ENCODE peak calls at places on chromosomes 4 and X, in four cellular contexts. One of them, this sample, is unnamed.

GRCh38 chr4:126752702-126753101 is 880.1 kb upstream of the INTU start:
- DNase-seq in spleen: no peak
- DNase-seq in CD4-positive, alpha-beta T cell: no peak
- DNase-seq in activated T-cell treated with anti-CD3 and anti-CD28 coated beads, Interleukin-2, amount 50 U/mL, for 1 hour: no peak
- DNase-seq in this sample: no peak

GRCh38 chr4:84920591-84920990 is 45.9 kb downstream of the WDFY3 start:
- DNase-seq in spleen: no peak
- DNase-seq in CD4-positive, alpha-beta T cell: no peak
- DNase-seq in activated T-cell treated with anti-CD3 and anti-CD28 coated beads, Interleukin-2, amount 50 U/mL, for 1 hour: no peak
- DNase-seq in this sample: no peak

GRCh38 chrX:39667746-39668507 is 429.8 kb downstream of the BCOR start:
- DNase-seq in spleen: no peak
- DNase-seq in CD4-positive, alpha-beta T cell: no peak
- DNase-seq in activated T-cell treated with anti-CD3 and anti-CD28 coated beads, Interleukin-2, amount 50 U/mL, for 1 hour: no peak
- DNase-seq in this sample: no peak

GRCh38 chr4:6263541-6264540 is 5.8 kb upstream of the WFS1 start:
- DNase-seq in spleen: peak
- DNase-seq in CD4-positive, alpha-beta T cell: no peak
- DNase-seq in activated T-cell treated with anti-CD3 and anti-CD28 coated beads, Interleukin-2, amount 50 U/mL, for 1 hour: peak
- DNase-seq in this sample: no peak

GRCh38 chr4:162422312-162422711 is 258.5 kb upstream of the FSTL5 start:
- DNase-seq in spleen: no peak
- DNase-seq in CD4-positive, alpha-beta T cell: no peak
- DNase-seq in activated T-cell treated with anti-CD3 and anti-CD28 coated beads, Interleukin-2, amount 50 U/mL, for 1 hour: no peak
- DNase-seq in this sample: no peak

GRCh38 chr4:41632481-41633073 is 94.6 kb downstream of the LIMCH1 start:
- DNase-seq in spleen: no peak
- DNase-seq in CD4-positive, alpha-beta T cell: no peak
- DNase-seq in activated T-cell treated with anti-CD3 and anti-CD28 coated beads, Interleukin-2, amount 50 U/mL, for 1 hour: no peak
- DNase-seq in this sample: no peak

GRCh38 chr4:112330921-112331320 is 33.8 kb downstream of the ALPK1 start:
- DNase-seq in spleen: no peak
- DNase-seq in CD4-positive, alpha-beta T cell: no peak
- DNase-seq in activated T-cell treated with anti-CD3 and anti-CD28 coated beads, Interleukin-2, amount 50 U/mL, for 1 hour: no peak
- DNase-seq in this sample: no peak

GRCh38 chrX:12949205-12949926 is 25.5 kb upstream of the TMSB4X start:
- DNase-seq in spleen: no peak
- DNase-seq in CD4-positive, alpha-beta T cell: no peak
- DNase-seq in activated T-cell treated with anti-CD3 and anti-CD28 coated beads, Interleukin-2, amount 50 U/mL, for 1 hour: no peak
- DNase-seq in this sample: no peak

GRCh38 chr4:94758141-94758699 is 465 bp downstream of the BMPR1B start:
- DNase-seq in spleen: peak
- DNase-seq in CD4-positive, alpha-beta T cell: no peak
- DNase-seq in activated T-cell treated with anti-CD3 and anti-CD28 coated beads, Interleukin-2, amount 50 U/mL, for 1 hour: no peak
- DNase-seq in this sample: peak

GRCh38 chrX:71493111-71493613 is 39.7 kb upstream of the OGT start:
- DNase-seq in spleen: no peak
- DNase-seq in CD4-positive, alpha-beta T cell: no peak
- DNase-seq in activated T-cell treated with anti-CD3 and anti-CD28 coated beads, Interleukin-2, amount 50 U/mL, for 1 hour: peak
- DNase-seq in this sample: no peak

GRCh38 chr4:184959309-184959708 is 59.0 kb upstream of the HELT start:
- DNase-seq in spleen: no peak
- DNase-seq in CD4-positive, alpha-beta T cell: no peak
- DNase-seq in activated T-cell treated with anti-CD3 and anti-CD28 coated beads, Interleukin-2, amount 50 U/mL, for 1 hour: no peak
- DNase-seq in this sample: no peak

GRCh38 chr4:2042947-2043395 is 16.2 kb upstream of the NAT8L start:
- DNase-seq in spleen: no peak
- DNase-seq in CD4-positive, alpha-beta T cell: no peak
- DNase-seq in activated T-cell treated with anti-CD3 and anti-CD28 coated beads, Interleukin-2, amount 50 U/mL, for 1 hour: no peak
- DNase-seq in this sample: no peak

GRCh38 chrX:66919280-66919832 is 280.5 kb upstream of the EDA2R start:
- DNase-seq in spleen: no peak
- DNase-seq in CD4-positive, alpha-beta T cell: no peak
- DNase-seq in activated T-cell treated with anti-CD3 and anti-CD28 coated beads, Interleukin-2, amount 50 U/mL, for 1 hour: no peak
- DNase-seq in this sample: no peak

GRCh38 chrX:10722804-10723364 is 102.5 kb upstream of the MID1 start:
- DNase-seq in spleen: no peak
- DNase-seq in CD4-positive, alpha-beta T cell: no peak
- DNase-seq in activated T-cell treated with anti-CD3 and anti-CD28 coated beads, Interleukin-2, amount 50 U/mL, for 1 hour: no peak
- DNase-seq in this sample: peak

GRCh38 chr4:168584321-168584771 is 87.5 kb downstream of the PALLD start:
- DNase-seq in spleen: no peak
- DNase-seq in CD4-positive, alpha-beta T cell: no peak
- DNase-seq in activated T-cell treated with anti-CD3 and anti-CD28 coated beads, Interleukin-2, amount 50 U/mL, for 1 hour: no peak
- DNase-seq in this sample: no peak

GRCh38 chr4:147335183-147335582 is 145.7 kb upstream of the EDNRA start:
- DNase-seq in spleen: no peak
- DNase-seq in CD4-positive, alpha-beta T cell: no peak
- DNase-seq in activated T-cell treated with anti-CD3 and anti-CD28 coated beads, Interleukin-2, amount 50 U/mL, for 1 hour: no peak
- DNase-seq in this sample: no peak

GRCh38 chr4:7571001-7571400 is 136.3 kb upstream of the PSAPL1 start:
- DNase-seq in spleen: no peak
- DNase-seq in CD4-positive, alpha-beta T cell: no peak
- DNase-seq in activated T-cell treated with anti-CD3 and anti-CD28 coated beads, Interleukin-2, amount 50 U/mL, for 1 hour: no peak
- DNase-seq in this sample: no peak

GRCh38 chrX:331145-331771 is 12.7 kb upstream of the GTPBP6 start:
- DNase-seq in spleen: peak
- DNase-seq in CD4-positive, alpha-beta T cell: no peak
- DNase-seq in activated T-cell treated with anti-CD3 and anti-CD28 coated beads, Interleukin-2, amount 50 U/mL, for 1 hour: no peak
- DNase-seq in this sample: peak

GRCh38 chr4:142549248-142549647 is 296.9 kb downstream of the INPP4B start:
- DNase-seq in spleen: no peak
- DNase-seq in CD4-positive, alpha-beta T cell: no peak
- DNase-seq in activated T-cell treated with anti-CD3 and anti-CD28 coated beads, Interleukin-2, amount 50 U/mL, for 1 hour: no peak
- DNase-seq in this sample: no peak

GRCh38 chrX:2500681-2501151 is at the start of the genes DHRSX and ZBED1:
- DNase-seq in spleen: peak
- DNase-seq in CD4-positive, alpha-beta T cell: peak
- DNase-seq in activated T-cell treated with anti-CD3 and anti-CD28 coated beads, Interleukin-2, amount 50 U/mL, for 1 hour: peak
- DNase-seq in this sample: peak

GRCh38 chrX:112687189-112687691 is 7.5 kb upstream of the LHFPL1 start:
- DNase-seq in spleen: no peak
- DNase-seq in CD4-positive, alpha-beta T cell: no peak
- DNase-seq in activated T-cell treated with anti-CD3 and anti-CD28 coated beads, Interleukin-2, amount 50 U/mL, for 1 hour: no peak
- DNase-seq in this sample: no peak

GRCh38 chr4:10715696-10716095 is 31.1 kb upstream of the CLNK start:
- DNase-seq in spleen: no peak
- DNase-seq in CD4-positive, alpha-beta T cell: no peak
- DNase-seq in activated T-cell treated with anti-CD3 and anti-CD28 coated beads, Interleukin-2, amount 50 U/mL, for 1 hour: no peak
- DNase-seq in this sample: no peak

GRCh38 chr4:185424905-185425599 is 712 bp downstream of the UFSP2 start:
- DNase-seq in spleen: no peak
- DNase-seq in CD4-positive, alpha-beta T cell: no peak
- DNase-seq in activated T-cell treated with anti-CD3 and anti-CD28 coated beads, Interleukin-2, amount 50 U/mL, for 1 hour: peak
- DNase-seq in this sample: peak

GRCh38 chr4:159341486-159341885 is 238.6 kb downstream of the RAPGEF2 start:
- DNase-seq in spleen: no peak
- DNase-seq in CD4-positive, alpha-beta T cell: no peak
- DNase-seq in activated T-cell treated with anti-CD3 and anti-CD28 coated beads, Interleukin-2, amount 50 U/mL, for 1 hour: no peak
- DNase-seq in this sample: no peak

This sample was measured in activated naive CD8-positive, alpha-beta T cell treated with anti-CD3 and anti-CD28 coated beads, Interleukin-2, amount 50 U/mL, for 24 hours.